ENCODE peak calls at places on chromosomes 12 and 14, in nine cellular contexts. One of them, this sample, is unnamed.

GRCh38 chr14:21997300-21997699 is 323.7 kb upstream of the OR4E1 start:
- DNase-seq in activated T-cell treated with anti-CD3 and anti-CD28 coated beads for 24 hours: no peak
- DNase-seq in stimulated activated CD4-positive, alpha-beta T cell treated with anti-CD3 and anti-CD28 coated beads, Interleukin-4, amount 100 ng/mL, for 24 hours: peak; percentile 37
- DNase-seq in HT1080: peak; percentile 37
- DNase-seq in BE2C: no peak
- DNase-seq in activated CD4-positive, alpha-beta T cell treated with anti-CD3 and anti-CD28 coated beads, Interleukin-2, amount 10 ng/mL, durations not matched to agents 7 days and 5 days: peak; percentile 58
- DNase-seq in frontal cortex: no peak
- DNase-seq in AG04449: no peak
- DNase-seq in hippocampal formation: no peak
- DNase-seq in this sample: no peak

GRCh38 chr12:229441-230191 is 15.7 kb upstream of the SLC6A12 start:
- DNase-seq in activated T-cell treated with anti-CD3 and anti-CD28 coated beads for 24 hours: no peak
- DNase-seq in stimulated activated CD4-positive, alpha-beta T cell treated with anti-CD3 and anti-CD28 coated beads, Interleukin-4, amount 100 ng/mL, for 24 hours: no peak
- DNase-seq in HT1080: no peak
- DNase-seq in BE2C: no peak
- DNase-seq in activated CD4-positive, alpha-beta T cell treated with anti-CD3 and anti-CD28 coated beads, Interleukin-2, amount 10 ng/mL, durations not matched to agents 7 days and 5 days: no peak
- DNase-seq in frontal cortex: no peak
- DNase-seq in AG04449: no peak
- DNase-seq in hippocampal formation: peak; percentile 8
- DNase-seq in this sample: no peak

GRCh38 chr12:17235996-17236395 is 630.0 kb upstream of the LMO3 start:
- DNase-seq in activated T-cell treated with anti-CD3 and anti-CD28 coated beads for 24 hours: no peak
- DNase-seq in stimulated activated CD4-positive, alpha-beta T cell treated with anti-CD3 and anti-CD28 coated beads, Interleukin-4, amount 100 ng/mL, for 24 hours: no peak
- DNase-seq in HT1080: no peak
- DNase-seq in BE2C: no peak
- DNase-seq in activated CD4-positive, alpha-beta T cell treated with anti-CD3 and anti-CD28 coated beads, Interleukin-2, amount 10 ng/mL, durations not matched to agents 7 days and 5 days: no peak
- DNase-seq in frontal cortex: no peak
- DNase-seq in AG04449: no peak
- DNase-seq in hippocampal formation: no peak
- DNase-seq in this sample: no peak

GRCh38 chr12:47729233-47729632 is 3.9 kb upstream of the ENDOU start:
- DNase-seq in activated T-cell treated with anti-CD3 and anti-CD28 coated beads for 24 hours: no peak
- DNase-seq in stimulated activated CD4-positive, alpha-beta T cell treated with anti-CD3 and anti-CD28 coated beads, Interleukin-4, amount 100 ng/mL, for 24 hours: no peak
- DNase-seq in HT1080: no peak
- DNase-seq in BE2C: no peak
- DNase-seq in activated CD4-positive, alpha-beta T cell treated with anti-CD3 and anti-CD28 coated beads, Interleukin-2, amount 10 ng/mL, durations not matched to agents 7 days and 5 days: no peak
- DNase-seq in frontal cortex: no peak
- DNase-seq in AG04449: no peak
- DNase-seq in hippocampal formation: no peak
- DNase-seq in this sample: no peak

GRCh38 chr14:106390947-106391346 is 864.6 kb downstream of the TMEM121 start:
- DNase-seq in activated T-cell treated with anti-CD3 and anti-CD28 coated beads for 24 hours: no peak
- DNase-seq in stimulated activated CD4-positive, alpha-beta T cell treated with anti-CD3 and anti-CD28 coated beads, Interleukin-4, amount 100 ng/mL, for 24 hours: no peak
- DNase-seq in HT1080: no peak
- DNase-seq in BE2C: no peak
- DNase-seq in activated CD4-positive, alpha-beta T cell treated with anti-CD3 and anti-CD28 coated beads, Interleukin-2, amount 10 ng/mL, durations not matched to agents 7 days and 5 days: no peak
- DNase-seq in frontal cortex: no peak
- DNase-seq in AG04449: no peak
- DNase-seq in hippocampal formation: no peak
- DNase-seq in this sample: no peak

GRCh38 chr12:75585309-75585708 is 73.9 kb upstream of the KRR1 start:
- DNase-seq in activated T-cell treated with anti-CD3 and anti-CD28 coated beads for 24 hours: no peak
- DNase-seq in stimulated activated CD4-positive, alpha-beta T cell treated with anti-CD3 and anti-CD28 coated beads, Interleukin-4, amount 100 ng/mL, for 24 hours: no peak
- DNase-seq in HT1080: peak; percentile 82
- DNase-seq in BE2C: no peak
- DNase-seq in activated CD4-positive, alpha-beta T cell treated with anti-CD3 and anti-CD28 coated beads, Interleukin-2, amount 10 ng/mL, durations not matched to agents 7 days and 5 days: no peak
- DNase-seq in frontal cortex: no peak
- DNase-seq in AG04449: peak; percentile 66
- DNase-seq in hippocampal formation: no peak
- DNase-seq in this sample: no peak

GRCh38 chr12:70383484-70383883 is 17.4 kb downstream of the KCNMB4 start:
- DNase-seq in activated T-cell treated with anti-CD3 and anti-CD28 coated beads for 24 hours: no peak
- DNase-seq in stimulated activated CD4-positive, alpha-beta T cell treated with anti-CD3 and anti-CD28 coated beads, Interleukin-4, amount 100 ng/mL, for 24 hours: no peak
- DNase-seq in HT1080: no peak
- DNase-seq in BE2C: no peak
- DNase-seq in activated CD4-positive, alpha-beta T cell treated with anti-CD3 and anti-CD28 coated beads, Interleukin-2, amount 10 ng/mL, durations not matched to agents 7 days and 5 days: no peak
- DNase-seq in frontal cortex: no peak
- DNase-seq in AG04449: no peak
- DNase-seq in hippocampal formation: no peak
- DNase-seq in this sample: no peak

GRCh38 chr12:109737631-109738030 is 24.0 kb downstream of the FAM222A start:
- DNase-seq in activated T-cell treated with anti-CD3 and anti-CD28 coated beads for 24 hours: no peak
- DNase-seq in stimulated activated CD4-positive, alpha-beta T cell treated with anti-CD3 and anti-CD28 coated beads, Interleukin-4, amount 100 ng/mL, for 24 hours: no peak
- DNase-seq in HT1080: no peak
- DNase-seq in BE2C: peak; percentile 37
- DNase-seq in activated CD4-positive, alpha-beta T cell treated with anti-CD3 and anti-CD28 coated beads, Interleukin-2, amount 10 ng/mL, durations not matched to agents 7 days and 5 days: no peak
- DNase-seq in frontal cortex: no peak
- DNase-seq in AG04449: no peak
- DNase-seq in hippocampal formation: no peak
- DNase-seq in this sample: no peak

GRCh38 chr14:99252940-99253868 is 18.8 kb downstream of the BCL11B start:
- DNase-seq in activated T-cell treated with anti-CD3 and anti-CD28 coated beads for 24 hours: no peak
- DNase-seq in stimulated activated CD4-positive, alpha-beta T cell treated with anti-CD3 and anti-CD28 coated beads, Interleukin-4, amount 100 ng/mL, for 24 hours: peak; percentile 63
- DNase-seq in HT1080: no peak
- DNase-seq in BE2C: no peak
- DNase-seq in activated CD4-positive, alpha-beta T cell treated with anti-CD3 and anti-CD28 coated beads, Interleukin-2, amount 10 ng/mL, durations not matched to agents 7 days and 5 days: peak; percentile 68
- DNase-seq in frontal cortex: no peak
- DNase-seq in AG04449: no peak
- DNase-seq in hippocampal formation: no peak
- DNase-seq in this sample: no peak

GRCh38 chr14:65824285-65824977 is 411.9 kb downstream of the FUT8 start:
- DNase-seq in activated T-cell treated with anti-CD3 and anti-CD28 coated beads for 24 hours: peak; percentile 43
- DNase-seq in stimulated activated CD4-positive, alpha-beta T cell treated with anti-CD3 and anti-CD28 coated beads, Interleukin-4, amount 100 ng/mL, for 24 hours: peak; percentile 66
- DNase-seq in HT1080: peak; percentile 65
- DNase-seq in BE2C: peak; percentile 52
- DNase-seq in activated CD4-positive, alpha-beta T cell treated with anti-CD3 and anti-CD28 coated beads, Interleukin-2, amount 10 ng/mL, durations not matched to agents 7 days and 5 days: peak; percentile 72
- DNase-seq in frontal cortex: peak; percentile 33
- DNase-seq in AG04449: peak; percentile 21
- DNase-seq in hippocampal formation: peak; percentile 43
- DNase-seq in this sample: no peak

This sample was measured in hypothalamus.